ENCODE peak calls at places on chromosomes 1 and 21, in eight cellular contexts. M is activated CD4-positive, CD25-positive, alpha-beta regulatory T cell; W is stimulated activated CD8-positive, alpha-beta memory T cell treated with anti-CD3 and anti-CD28 coated beads, Interleukin-4, amount 100 ng/mL, for 1 hour; N is pancreas; Q is AG04449; X is left ventricle myocardium superior; Z is HTR-8/SVneo; D is GM23338. S is an unnamed sample.
A peak's percentile ranks its signal among the peaks of the same experiment; 100 is the strongest.

GRCh38 chr1:28564310-28564709 is 11.4 kb downstream of the TRNAU1AP start:
- DNase-seq in M (no peak), W (no peak), N (no peak), Q (no peak), X (no peak), Z (no peak), D (no peak), S (no peak)

GRCh38 chr1:25676488-25676887 is 59.9 kb downstream of the MAN1C1 start:
- DNase-seq in M (no peak), W (no peak), N (no peak), Q (no peak), X (peak; percentile 54), Z (no peak), D (no peak), S (peak; percentile 61)

GRCh38 chr1:118947790-118948189 is 40.4 kb downstream of the TBX15 start:
- DNase-seq in M (no peak), W (no peak), N (no peak), Q (no peak), X (no peak), Z (no peak), D (no peak), S (no peak)

GRCh38 chr1:110069302-110070281 is 880 bp downstream of the ALX3 start:
- DNase-seq in M (no peak), W (no peak), N (no peak), Q (no peak), X (no peak), Z (no peak), D (peak; percentile 58), S (no peak)

GRCh38 chr1:245156736-245157505 is 2.1 kb downstream of the KIF26B start:
- DNase-seq in M (no peak), W (no peak), N (no peak), Q (no peak), X (no peak), Z (no peak), D (peak; percentile 58), S (no peak)

GRCh38 chr21:44767834-44768831 is 33.5 kb downstream of the UBE2G2 start:
- DNase-seq in M (no peak), W (no peak), N (no peak), Q (no peak), X (no peak), Z (no peak), D (peak; percentile 74), S (no peak)

GRCh38 chr1:192476802-192477298 is 98.7 kb upstream of the RGS1 start:
- DNase-seq in M (no peak), W (no peak), N (no peak), Q (no peak), X (peak; percentile 57), Z (no peak), D (no peak), S (no peak)

GRCh38 chr1:58779837-58780585 is 3.8 kb downstream of the JUN start:
- DNase-seq in M (no peak), W (no peak), N (peak; percentile 56), Q (no peak), X (no peak), Z (no peak), D (peak; percentile 22), S (no peak)

GRCh38 chr1:95653598-95653997 is 419.6 kb downstream of the RWDD3 start:
- DNase-seq in M (no peak), W (no peak), N (no peak), Q (no peak), X (no peak), Z (no peak), D (no peak), S (no peak)

GRCh38 chr1:60171793-60172192 is 98.2 kb upstream of the C1orf87 start:
- DNase-seq in M (no peak), W (no peak), N (no peak), Q (peak; percentile 66), X (no peak), Z (no peak), D (no peak), S (no peak)

GRCh38 chr1:76425843-76426145 is 351.2 kb downstream of the ST6GALNAC3 start:
- DNase-seq in M (no peak), W (no peak), N (no peak), Q (peak; percentile 56), X (no peak), Z (no peak), D (no peak), S (no peak)

GRCh38 chr1:230207598-230207997 is 140.6 kb downstream of the GALNT2 start:
- DNase-seq in M (no peak), W (no peak), N (no peak), Q (no peak), X (no peak), Z (no peak), D (no peak), S (no peak)

GRCh38 chr1:43979528-43980254 is 681 bp downstream of the B4GALT2 start:
- DNase-seq in M (no peak), W (no peak), N (peak; percentile 82), Q (no peak), X (peak; percentile 66), Z (no peak), D (peak; percentile 59), S (no peak)

GRCh38 chr1:44161546-44161945 is 20.1 kb upstream of the KLF18 start:
- DNase-seq in M (no peak), W (no peak), N (no peak), Q (no peak), X (no peak), Z (no peak), D (no peak), S (no peak)

GRCh38 chr1:39087109-39087834 is 61.1 kb downstream of the NDUFS5 start:
- DNase-seq in M (no peak), W (no peak), N (no peak), Q (no peak), X (peak; percentile 44), Z (no peak), D (no peak), S (no peak)

GRCh38 chr1:201384406-201384782 is 6.9 kb upstream of the TNNT2 start:
- DNase-seq in M (no peak), W (no peak), N (no peak), Q (no peak), X (no peak), Z (peak; percentile 39), D (no peak), S (no peak)

GRCh38 chr1:180501865-180502360 is 464 bp downstream of the ACBD6 start:
- DNase-seq in M (peak; percentile 42), W (no peak), N (no peak), Q (no peak), X (no peak), Z (no peak), D (peak; percentile 84), S (no peak)

GRCh38 chr1:67791686-67792475 is 41.4 kb downstream of the GNG12 start:
- DNase-seq in M (no peak), W (no peak), N (no peak), Q (peak; percentile 91), X (no peak), Z (peak; percentile 45), D (peak; percentile 49), S (no peak)

GRCh38 chr21:38839683-38840286 is 34.1 kb downstream of the ETS2 start:
- DNase-seq in M (no peak), W (no peak), N (no peak), Q (peak; percentile 86), X (no peak), Z (peak; percentile 60), D (no peak), S (no peak)

GRCh38 chr1:62599044-62599443 is 1.7 kb downstream of the ANGPTL3 start:
- DNase-seq in M (no peak), W (no peak), N (no peak), Q (no peak), X (no peak), Z (no peak), D (no peak), S (no peak)

GRCh38 chr1:2544093-2544874 is 11.9 kb upstream of the TNFRSF14 start:
- DNase-seq in M (no peak), W (no peak), N (no peak), Q (no peak), X (peak; percentile 55), Z (no peak), D (no peak), S (no peak)

GRCh38 chr1:151762941-151763921 is at the start of gene MRPL9:
- DNase-seq in M (peak; percentile 74), W (peak; percentile 70), N (peak; percentile 82), Q (no peak), X (peak; percentile 90), Z (peak; percentile 89), D (peak; percentile 90), S (peak; percentile 74)

GRCh38 chr1:215793210-215793609 is 226.1 kb downstream of the KCTD3 start:
- DNase-seq in M (no peak), W (no peak), N (no peak), Q (peak; percentile 88), X (no peak), Z (peak; percentile 42), D (peak; percentile 32), S (no peak)

GRCh38 chr21:41529769-41530168 is 21.8 kb upstream of the TMPRSS2 start:
- DNase-seq in M (no peak), W (no peak), N (no peak), Q (no peak), X (no peak), Z (no peak), D (no peak), S (no peak)

GRCh38 chr1:156601122-156601830 is at the start of gene GPATCH4:
- DNase-seq in M (peak; percentile 48), W (peak; percentile 54), N (peak; percentile 65), Q (peak; percentile 53), X (peak; percentile 77), Z (peak; percentile 72), D (peak; percentile 98), S (peak; percentile 46)

GRCh38 chr21:28781602-28782274 is 210.9 kb downstream of the LTN1 start:
- DNase-seq in M (no peak), W (no peak), N (no peak), Q (no peak), X (no peak), Z (no peak), D (peak; percentile 51), S (no peak)